ENCODE peak calls at places on chromosomes 11 and 22, in ten cellular contexts. N is endothelial cell of umbilical vein, Q is SK-N-SH, T is H1, P is H9, I is MM.1S, J is neural progenitor cell, C is IMR-90, M is PC-9, D is GM23338. H is an unnamed sample.

GRCh38 chr22:31343235-31344191 is 2.6 kb downstream of the PATZ1 start:
- DNase-seq in C (peak; percentile 26), M (peak; percentile 94), D (peak; percentile 92), P (peak; percentile 92), J (peak; percentile 93), T (peak; percentile 68), Q (peak; percentile 67), I (no peak), N (peak; percentile 46), H (peak; percentile 61)

GRCh38 chr11:134050541-134051383 is 18.1 kb upstream of the JAM3 start:
- DNase-seq in Q (peak; percentile 96), D (peak; percentile 71), N (peak; percentile 69), C (peak; percentile 49), I (peak; percentile 9), J (peak; percentile 77), M (no peak), T (no peak), P (peak; percentile 63), H (peak; percentile 62)

GRCh38 chr11:4185561-4185960 is 91.0 kb downstream of the RRM1 start:
- DNase-seq in Q (no peak), J (no peak), C (no peak), I (no peak), M (no peak), T (no peak), D (no peak), P (no peak), N (no peak), H (no peak)

GRCh38 chr22:50621948-50622722 is 5.8 kb downstream of the ARSA start:
- DNase-seq in Q (peak; percentile 16), D (no peak), C (no peak), T (no peak), J (peak; percentile 63), N (no peak), P (peak; percentile 36), I (peak; percentile 15), M (no peak), H (peak; percentile 46)

GRCh38 chr22:41401781-41402648 is 20.3 kb downstream of the TEF start:
- DNase-seq in D (no peak), P (no peak), M (peak; percentile 85), T (no peak), N (peak; percentile 21), I (no peak), J (peak; percentile 37), C (peak; percentile 79), Q (peak; percentile 81), H (no peak)

GRCh38 chr22:17748555-17749353 is 25.5 kb downstream of the BID start:
- DNase-seq in J (peak; percentile 71), D (peak; percentile 91), Q (no peak), P (peak; percentile 89), N (no peak), I (no peak), T (peak; percentile 41), M (no peak), C (no peak), H (no peak)

GRCh38 chr11:68677432-68677831 is 6.9 kb upstream of the GAL start:
- DNase-seq in D (peak; percentile 44), P (peak; percentile 89), C (peak; percentile 96), Q (peak; percentile 83), N (peak; percentile 87), T (peak; percentile 53), I (no peak), J (no peak), M (peak; percentile 90), H (no peak)

GRCh38 chr22:28808716-28809355 is 8.5 kb upstream of the XBP1 start:
- DNase-seq in C (no peak), T (no peak), P (no peak), M (no peak), J (no peak), D (no peak), I (no peak), Q (no peak), N (no peak), H (no peak)

GRCh38 chr11:31442086-31442485 is 67.3 kb downstream of the IMMP1L start:
- DNase-seq in P (no peak), M (no peak), Q (no peak), I (no peak), D (peak; percentile 36), C (no peak), T (no peak), N (peak; percentile 14), J (peak; percentile 70), H (no peak)

GRCh38 chr22:19596680-19597398 is 72.6 kb upstream of the CLDN5 start:
- DNase-seq in N (no peak), M (no peak), I (no peak), T (no peak), Q (no peak), P (no peak), J (no peak), C (no peak), D (no peak), H (peak; percentile 51)

GRCh38 chr22:44286673-44287072 is 26.1 kb downstream of the SHISAL1 start:
- DNase-seq in I (no peak), P (no peak), J (no peak), T (no peak), N (no peak), Q (no peak), C (no peak), D (no peak), M (no peak), H (no peak)

GRCh38 chr11:83520849-83521248 is 234.7 kb upstream of the CCDC90B start:
- DNase-seq in D (no peak), N (no peak), M (no peak), T (no peak), C (no peak), J (no peak), Q (no peak), I (no peak), P (no peak), H (no peak)

GRCh38 chr11:83523676-83524075 is 237.5 kb upstream of the CCDC90B start:
- DNase-seq in J (no peak), I (no peak), T (no peak), N (no peak), D (peak; percentile 46), P (peak; percentile 37), C (no peak), Q (no peak), M (peak; percentile 29), H (no peak)

DNA sequence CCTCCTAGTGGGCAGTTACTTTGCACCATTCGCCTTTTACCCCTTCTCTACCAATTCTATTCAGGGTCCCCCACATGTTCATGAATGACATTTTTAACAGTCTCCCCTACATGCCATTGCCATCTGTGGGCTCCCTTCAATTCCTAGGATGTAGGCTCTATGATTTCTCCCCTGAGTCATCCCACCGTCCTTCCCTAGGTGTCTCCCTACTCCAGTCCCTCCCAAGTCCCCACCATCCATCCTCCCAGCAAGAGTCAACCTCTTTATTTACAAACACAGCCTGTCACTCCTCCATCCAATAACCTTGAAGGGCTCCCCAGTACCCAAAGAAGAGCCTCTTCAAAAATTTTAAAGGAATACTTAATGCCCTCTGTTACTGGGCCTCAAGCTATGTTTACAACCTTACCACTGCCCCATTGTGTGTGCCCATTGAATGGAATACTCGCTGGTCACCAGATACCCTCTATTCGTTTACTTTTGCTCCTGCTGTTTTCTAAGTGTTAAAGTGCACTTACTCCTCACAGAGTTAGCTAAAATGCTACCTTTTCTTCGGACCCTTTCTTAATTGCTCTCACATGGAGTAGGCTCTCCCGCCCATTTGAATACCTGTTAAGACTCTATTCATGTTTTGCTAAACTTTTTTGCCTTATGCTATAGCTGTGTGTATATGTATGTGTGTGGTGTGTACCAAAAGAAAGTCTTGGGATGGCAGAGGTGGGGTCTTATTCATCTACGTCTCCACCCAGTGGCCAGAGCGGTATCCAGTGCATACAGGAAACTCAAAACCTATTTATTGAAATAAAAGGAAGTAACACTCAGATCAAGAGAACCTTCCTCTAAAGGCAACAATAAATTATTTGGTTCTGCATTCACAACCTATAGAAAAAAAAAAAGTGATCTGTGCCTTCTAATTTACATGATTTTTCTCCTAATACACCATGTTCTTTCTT is 235.8 kb upstream of the CCDC90B start:
- DNase-seq in I (no peak), N (no peak), J (peak; percentile 57), C (peak; percentile 31), M (peak; percentile 20), P (peak; percentile 60), Q (peak; percentile 51), T (no peak), D (peak; percentile 76), H (peak; percentile 32)
- TF ChIP-seq CTCF in I (no peak), N (no peak), J (peak; percentile 47), C (peak; percentile 50), M (no peak), P (peak; percentile 58), Q (peak; percentile 53), T (peak; percentile 74), D (peak; percentile 83), H (peak; percentile 58)

DNA sequence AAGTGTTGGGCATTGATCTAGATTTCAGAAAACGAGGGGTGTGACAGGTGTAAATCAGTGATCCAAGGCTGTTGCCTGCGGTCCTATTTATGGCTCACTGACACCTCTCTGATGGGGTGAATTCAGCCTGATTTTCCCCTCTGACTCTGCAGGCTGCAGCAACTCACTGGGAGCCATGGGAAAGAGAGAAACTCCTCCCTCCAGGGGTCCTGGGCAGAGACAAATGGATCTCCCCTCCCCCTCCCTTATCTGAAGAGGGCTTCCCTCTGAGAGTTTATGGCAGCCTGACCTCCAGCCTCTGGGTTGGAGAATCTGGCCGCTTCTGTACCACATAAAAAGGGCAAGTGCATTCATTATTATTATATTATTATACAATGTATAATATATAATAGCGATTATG is 1.8 kb upstream of the PKNOX2 start:
- DNase-seq in I (no peak), N (no peak), T (no peak), J (peak; percentile 68), C (no peak), P (no peak), M (no peak), Q (no peak), D (peak; percentile 73), H (no peak)
- H3K27ac ChIP-seq in I (no peak overlapping the region), N (no peak overlapping the region), T (no peak overlapping the region), J (no peak overlapping the region), C (no peak overlapping the region), P (no peak overlapping the region), M (no peak overlapping the region), Q (no peak overlapping the region), D (no peak overlapping the region), H (no peak overlapping the region)

GRCh38 chr11:131198646-131199285 is 171.6 kb upstream of the NTM start:
- DNase-seq in J (no peak), I (no peak), M (no peak), T (no peak), D (no peak), N (no peak), C (no peak), P (no peak), Q (peak; percentile 63), H (no peak)
- H2AFZ ChIP-seq in J (no peak overlapping the region), I (no peak overlapping the region), M (no peak overlapping the region), T (no peak overlapping the region), D (peak overlapping the region; percentile 72), N (no peak overlapping the region), C (no peak overlapping the region), P (no peak overlapping the region), Q (no peak overlapping the region), H (no peak overlapping the region)

DNA sequence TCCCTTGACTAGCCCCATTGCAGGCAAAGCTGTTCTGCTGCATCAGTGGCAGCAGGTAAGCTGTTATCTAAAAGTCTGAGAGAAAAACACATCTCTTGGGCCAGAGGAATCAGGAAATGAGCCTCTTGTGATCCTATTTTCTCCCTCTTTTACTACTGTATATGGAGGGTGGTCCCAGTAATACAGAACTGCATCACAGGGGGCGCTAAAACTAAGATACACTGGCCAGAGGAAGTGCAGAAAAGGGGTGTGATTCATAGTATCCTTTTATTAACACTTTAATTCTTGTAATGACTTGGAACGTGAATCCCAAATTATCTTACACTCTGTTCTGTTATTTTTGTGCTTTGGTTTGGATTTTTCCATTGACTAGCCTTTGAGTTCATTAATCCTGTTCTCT is 8.8 kb upstream of the MED17 start:
- DNase-seq in N (peak; percentile 26), J (peak; percentile 45), D (peak; percentile 83), I (no peak), T (no peak), C (no peak), Q (peak; percentile 43), M (no peak), P (peak; percentile 43), H (peak; percentile 41)
- TF ChIP-seq CTCF in N (peak; percentile 26), J (peak; percentile 58), D (peak; percentile 71), I (peak; percentile 21), T (peak; percentile 35), C (peak; percentile 23), Q (peak; percentile 44), M (peak; percentile 59), P (peak; percentile 72), H (peak; percentile 76)